ENCODE peak calls at places on chromosome 7, in four cellular contexts. K is CD8-positive, alpha-beta T cell; A is hepatocyte; L is spleen. E is an unnamed sample.

GRCh38 chr7:132782777-132783633 is 206.7 kb upstream of the PLXNA4 start:
- DNase-seq in L (no peak), K (no peak), A (no peak), E (no peak)

GRCh38 chr7:3309140-3309539 is 8.1 kb downstream of the SDK1 start:
- DNase-seq in L (no peak), A (no peak), K (no peak), E (no peak)

GRCh38 chr7:99089914-99090629 is 53.8 kb downstream of the SMURF1 start:
- DNase-seq in K (no peak), A (no peak), L (no peak), E (no peak)

GRCh38 chr7:148761499-148762278 is 63.0 kb downstream of the CUL1 start:
- DNase-seq in L (no peak), K (no peak), A (no peak), E (no peak)

GRCh38 chr7:7654964-7655363 is 14.4 kb downstream of the UMAD1 start:
- DNase-seq in K (no peak), A (no peak), L (no peak), E (no peak)

GRCh38 chr7:11427686-11428273 is 404.2 kb downstream of the THSD7A start:
- DNase-seq in L (no peak), A (peak; percentile 77), K (no peak), E (no peak)

GRCh38 chr7:44463169-44463808 is 27.2 kb downstream of the NUDCD3 start:
- DNase-seq in K (no peak), A (no peak), L (no peak), E (no peak)

GRCh38 chr7:54932818-54933543 is 85.8 kb upstream of the EGFR start:
- DNase-seq in A (peak; percentile 85), K (no peak), L (peak; percentile 79), E (peak; percentile 90)

GRCh38 chr7:141649137-141649864 is 52.7 kb downstream of the DENND11 start:
- DNase-seq in K (no peak), L (no peak), A (no peak), E (no peak)

GRCh38 chr7:143305423-143306070 is 10.4 kb upstream of the CLCN1 start:
- DNase-seq in A (peak; percentile 75), L (peak; percentile 90), K (peak; percentile 70), E (peak; percentile 84)

GRCh38 chr7:24075426-24075810 is 208.6 kb upstream of the NPY start:
- DNase-seq in A (no peak), L (no peak), K (no peak), E (no peak)

GRCh38 chr7:43921423-43921822 is 4.8 kb upstream of the UBE2D4 start:
- DNase-seq in L (no peak), A (no peak), K (no peak), E (no peak)

GRCh38 chr7:27972272-27972671 is 208.3 kb downstream of the JAZF1 start:
- DNase-seq in A (no peak), K (no peak), L (no peak), E (no peak)

GRCh38 chr7:155759740-155760430 is 52.4 kb downstream of the SHH start:
- DNase-seq in L (no peak), K (no peak), A (no peak), E (no peak)

GRCh38 chr7:40015790-40016296 is 65.8 kb downstream of the CDK13 start:
- DNase-seq in A (peak; percentile 5), K (no peak), L (no peak), E (no peak)

GRCh38 chr7:388023-388355 is 98.0 kb downstream of the FOXL3 start:
- DNase-seq in L (no peak), K (no peak), A (no peak), E (peak; percentile 53)

GRCh38 chr7:33805630-33806233 is 99.6 kb upstream of the BMPER start:
- DNase-seq in L (no peak), K (no peak), A (peak; percentile 15), E (no peak)

GRCh38 chr7:105688617-105689016 is 107.3 kb upstream of the EFCAB10 start:
- DNase-seq in A (no peak), L (no peak), K (no peak), E (no peak)

GRCh38 chr7:16063691-16064090 is 357.6 kb downstream of the CRPPA start:
- DNase-seq in K (no peak), A (no peak), L (no peak), E (no peak)

GRCh38 chr7:139730746-139731612 is 46.8 kb downstream of the HIPK2 start:
- DNase-seq in A (no peak), L (no peak), K (peak; percentile 58), E (no peak)

GRCh38 chr7:93232673-93233018 is 480 bp downstream of the VPS50 start:
- DNase-seq in L (no peak), K (no peak), A (no peak), E (no peak)

GRCh38 chr7:44050121-44050914 is 5.8 kb downstream of the DBNL start:
- DNase-seq in L (peak; percentile 60), A (no peak), K (no peak), E (peak; percentile 51)

GRCh38 chr7:52463341-52463740 is 572.1 kb upstream of the POM121L12 start:
- DNase-seq in A (no peak), L (no peak), K (no peak), E (no peak)

GRCh38 chr7:35253680-35254495 is at the start of gene TBX20:
- DNase-seq in A (peak; percentile 86), K (no peak), L (peak; percentile 74), E (peak; percentile 72)

GRCh38 chr7:23680417-23681405 is 712 bp downstream of the FAM221A start:
- DNase-seq in L (peak; percentile 87), K (peak; percentile 57), A (peak; percentile 84), E (peak; percentile 86)

GRCh38 chr7:5441840-5442513 is 18.3 kb upstream of the TNRC18 start:
- DNase-seq in L (no peak), A (no peak), K (no peak), E (no peak)

GRCh38 chr7:81300779-81301178 is 381.9 kb upstream of the SEMA3C start:
- DNase-seq in L (no peak), K (no peak), A (no peak), E (no peak)

GRCh38 chr7:54292171-54292925 is 249.8 kb upstream of the VSTM2A start:
- DNase-seq in L (no peak), A (no peak), K (no peak), E (no peak)

GRCh38 chr7:130880668-130881067 is 146.7 kb upstream of the KLF14 start:
- DNase-seq in K (no peak), L (no peak), A (no peak), E (no peak)

GRCh38 chr7:151550601-151551286 is 31.0 kb upstream of the RHEB start:
- DNase-seq in L (no peak), K (no peak), A (peak; percentile 48), E (peak; percentile 66)

GRCh38 chr7:114620208-114620607 is 205.6 kb downstream of the FOXP2 start:
- DNase-seq in L (no peak), A (no peak), K (no peak), E (no peak)

GRCh38 chr7:111744501-111745155 is 182.3 kb upstream of the IMMP2L start:
- DNase-seq in A (no peak), L (no peak), K (no peak), E (no peak)

GRCh38 chr7:22566592-22566991 is 66.6 kb upstream of the STEAP1B start:
- DNase-seq in A (no peak), K (no peak), L (no peak), E (no peak)

GRCh38 chr7:47239927-47240570 is 341.9 kb downstream of the TNS3 start:
- DNase-seq in A (no peak), L (no peak), K (no peak), E (no peak)

GRCh38 chr7:2710901-2711551 is 23.0 kb downstream of the AMZ1 start:
- DNase-seq in A (no peak), K (peak; percentile 67), L (no peak), E (no peak)

GRCh38 chr7:37740398-37740797 is 56.8 kb downstream of the GPR141 start:
- DNase-seq in K (no peak), L (no peak), A (no peak), E (no peak)

GRCh38 chr7:131745645-131746248 is 189.3 kb upstream of the PODXL start:
- DNase-seq in A (peak; percentile 77), K (no peak), L (no peak), E (no peak)

GRCh38 chr7:77458786-77459185 is 42.6 kb upstream of the GSAP start:
- DNase-seq in K (no peak), A (no peak), L (no peak), E (no peak)
- H3K4me1 ChIP-seq in K (no peaks in the 10 kb centered on the region), A (no peaks in the 10 kb centered on the region), L (peaks cover 57% of the 10 kb centered on the region), E (peaks cover 2% of the 10 kb centered on the region)

DNA sequence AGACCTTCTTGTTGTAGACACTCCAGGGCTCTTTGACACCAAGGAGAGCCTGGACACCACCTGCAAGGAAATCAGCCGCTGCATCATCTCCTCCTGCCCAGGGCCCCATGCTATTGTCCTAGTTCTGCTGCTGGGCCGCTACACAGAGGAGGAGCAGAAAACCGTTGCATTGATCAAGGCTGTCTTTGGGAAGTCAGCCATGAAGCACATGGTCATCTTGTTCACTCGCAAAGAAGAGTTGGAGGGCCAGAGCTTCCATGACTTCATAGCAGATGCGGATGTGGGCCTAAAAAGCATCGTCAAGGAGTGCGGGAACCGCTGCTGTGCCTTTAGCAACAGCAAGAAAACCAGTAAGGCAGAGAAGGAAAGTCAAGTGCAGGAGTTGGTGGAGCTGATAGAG is 5.5 kb downstream of the GIMAP7 start:
- DNase-seq in A (no peak), K (peak; percentile 25), L (no peak), E (no peak)
- H3K4me3 ChIP-seq in A (no peak overlapping the region), K (peak overlapping the region; percentile 58), L (peak overlapping the region; percentile 58), E (peak overlapping the region; percentile 61)

GRCh38 chr7:157003445-157004049 is 6.9 kb downstream of the MNX1 start:
- DNase-seq in L (no peak), K (no peak), A (no peak), E (peak; percentile 58)
- H3K4me1 ChIP-seq in L (peaks cover 84% of the 10 kb centered on the region), K (peaks cover 21% of the 10 kb centered on the region), A (peaks cover 33% of the 10 kb centered on the region), E (peaks cover 31% of the 10 kb centered on the region)

DNA sequence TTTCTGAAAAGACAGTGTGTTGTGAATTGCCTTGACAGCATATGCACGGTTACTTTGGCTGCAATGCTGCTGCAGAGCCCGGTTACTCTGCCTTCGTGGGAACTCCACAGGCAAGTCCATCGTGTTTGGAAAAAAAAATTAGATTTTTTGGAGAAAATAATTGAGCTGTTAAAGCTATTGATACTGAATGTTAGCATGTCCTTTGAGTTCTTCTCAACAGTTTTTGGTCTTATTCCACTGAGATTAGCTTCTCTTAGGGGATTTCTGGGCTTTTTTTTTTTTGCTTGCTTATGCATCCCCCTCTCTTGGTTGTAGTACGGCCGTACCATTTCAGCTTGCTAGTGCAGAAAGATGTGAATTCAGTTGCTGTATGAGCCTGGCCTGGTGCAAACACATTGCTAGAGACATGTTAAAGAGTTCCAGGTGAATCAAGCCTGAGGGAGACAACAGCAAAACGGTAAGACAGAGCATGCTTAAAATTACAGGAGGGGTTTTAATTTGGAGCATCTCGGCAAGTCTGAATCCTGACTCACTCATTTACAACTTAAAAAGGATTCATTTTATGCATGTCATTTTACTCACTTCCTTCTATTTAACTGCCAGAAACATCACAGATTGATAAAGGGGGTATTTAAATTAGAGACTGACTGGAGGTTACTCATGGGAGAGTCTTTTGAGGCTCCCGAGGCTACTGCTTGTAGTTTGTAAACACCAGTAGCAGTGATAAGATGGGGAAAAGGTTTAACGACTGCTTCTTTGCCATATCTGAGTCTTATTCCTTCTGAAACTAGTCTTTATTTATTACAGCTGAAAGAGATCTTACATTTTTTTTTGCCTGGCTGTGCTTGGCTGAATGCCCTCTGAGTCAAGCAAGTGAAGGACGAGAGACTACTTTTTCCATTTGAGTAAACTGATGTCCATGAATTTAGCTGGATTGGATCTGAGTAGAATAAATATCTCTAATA is 113.7 kb downstream of the CDK14 start:
- DNase-seq in K (no peak), A (peak; percentile 20), L (no peak), E (no peak)
- H3K4me3 ChIP-seq in K (no peak overlapping the region), A (no peak overlapping the region), L (peak overlapping the region; percentile 22), E (no peak overlapping the region)

E was measured in upper lobe of right lung.